ENCODE peak calls at places on chromosomes 5 and 9, in five cellular contexts. One of them, this sample, is unnamed.

GRCh38 chr9:127463891-127464290 is 12.6 kb downstream of the LRSAM1 start:
- DNase-seq in right atrium auricular region: peak; percentile 62
- DNase-seq in left lung: no peak
- DNase-seq in kidney: no peak
- DNase-seq in OCI-LY7: no peak
- DNase-seq in this sample: no peak

GRCh38 chr9:1929722-1930621 is 85.2 kb upstream of the SMARCA2 start:
- DNase-seq in OCI-LY7: no peak
- DNase-seq in right atrium auricular region: no peak
- DNase-seq in kidney: no peak
- DNase-seq in left lung: no peak
- DNase-seq in this sample: no peak

GRCh38 chr5:42721484-42721883 is 35.1 kb upstream of the CCDC152 start:
- DNase-seq in kidney: no peak
- DNase-seq in left lung: no peak
- DNase-seq in OCI-LY7: no peak
- DNase-seq in right atrium auricular region: no peak
- DNase-seq in this sample: no peak

GRCh38 chr5:143435207-143435657 is 31.7 kb upstream of the NR3C1 start:
- DNase-seq in right atrium auricular region: no peak
- DNase-seq in left lung: peak; percentile 45
- DNase-seq in OCI-LY7: peak; percentile 95
- DNase-seq in kidney: no peak
- DNase-seq in this sample: peak; percentile 13

GRCh38 chr5:172503925-172504730 is 49.8 kb upstream of the SH3PXD2B start:
- DNase-seq in OCI-LY7: no peak
- DNase-seq in left lung: peak; percentile 34
- DNase-seq in right atrium auricular region: peak; percentile 72
- DNase-seq in kidney: peak; percentile 58
- DNase-seq in this sample: no peak

GRCh38 chr5:72166070-72166979 is 59.0 kb downstream of the MAP1B start:
- DNase-seq in kidney: peak; percentile 86
- DNase-seq in OCI-LY7: no peak
- DNase-seq in right atrium auricular region: no peak
- DNase-seq in left lung: peak; percentile 38
- DNase-seq in this sample: no peak

GRCh38 chr9:123355761-123356520 is at the start of gene CRB2:
- DNase-seq in OCI-LY7: no peak
- DNase-seq in right atrium auricular region: no peak
- DNase-seq in kidney: no peak
- DNase-seq in left lung: no peak
- DNase-seq in this sample: no peak

GRCh38 chr9:35759795-35760194 is 5.7 kb upstream of the MSMP start:
- DNase-seq in right atrium auricular region: no peak
- DNase-seq in OCI-LY7: no peak
- DNase-seq in kidney: no peak
- DNase-seq in left lung: no peak
- DNase-seq in this sample: no peak

GRCh38 chr5:138504799-138505198 is 38.2 kb downstream of the ETF1 start:
- DNase-seq in left lung: no peak
- DNase-seq in OCI-LY7: no peak
- DNase-seq in kidney: no peak
- DNase-seq in right atrium auricular region: no peak
- DNase-seq in this sample: no peak

GRCh38 chr9:65410926-65411325 is 125.9 kb upstream of the FOXD4L5 start:
- DNase-seq in left lung: no peak
- DNase-seq in OCI-LY7: no peak
- DNase-seq in right atrium auricular region: no peak
- DNase-seq in kidney: peak; percentile 56
- DNase-seq in this sample: no peak
- H3K9me3 ChIP-seq in left lung: no peaks in the 10 kb centered on the region
- H3K9me3 ChIP-seq in OCI-LY7: no peaks in the 10 kb centered on the region
- H3K9me3 ChIP-seq in right atrium auricular region: no peaks in the 10 kb centered on the region
- H3K9me3 ChIP-seq in kidney: no peaks in the 10 kb centered on the region
- H3K9me3 ChIP-seq in this sample: no peaks in the 10 kb centered on the region

GRCh38 chr5:3036041-3036440 is 284.6 kb upstream of the IRX2 start:
- DNase-seq in left lung: no peak
- DNase-seq in kidney: no peak
- DNase-seq in right atrium auricular region: peak; percentile 40
- DNase-seq in OCI-LY7: no peak
- DNase-seq in this sample: no peak
- H3K9me3 ChIP-seq in left lung: no peaks in the 10 kb centered on the region
- H3K9me3 ChIP-seq in kidney: no peaks in the 10 kb centered on the region
- H3K9me3 ChIP-seq in right atrium auricular region: no peaks in the 10 kb centered on the region
- H3K9me3 ChIP-seq in OCI-LY7: no peaks in the 10 kb centered on the region
- H3K9me3 ChIP-seq in this sample: no peaks in the 10 kb centered on the region

GRCh38 chr5:145375521-145375920 is 459.6 kb downstream of the PRELID2 start:
- DNase-seq in left lung: no peak
- DNase-seq in OCI-LY7: no peak
- DNase-seq in right atrium auricular region: no peak
- DNase-seq in kidney: no peak
- DNase-seq in this sample: no peak
- H3K9me3 ChIP-seq in left lung: no peaks in the 10 kb centered on the region
- H3K9me3 ChIP-seq in OCI-LY7: no peaks in the 10 kb centered on the region
- H3K9me3 ChIP-seq in right atrium auricular region: peaks cover 6% of the 10 kb centered on the region
- H3K9me3 ChIP-seq in kidney: peaks cover 4% of the 10 kb centered on the region
- H3K9me3 ChIP-seq in this sample: no peaks in the 10 kb centered on the region

GRCh38 chr9:135126480-135127187 is 39.2 kb downstream of the OLFM1 start:
- DNase-seq in OCI-LY7: no peak
- DNase-seq in left lung: no peak
- DNase-seq in right atrium auricular region: no peak
- DNase-seq in kidney: no peak
- DNase-seq in this sample: no peak
- H3K9me3 ChIP-seq in OCI-LY7: no peaks in the 10 kb centered on the region
- H3K9me3 ChIP-seq in left lung: no peaks in the 10 kb centered on the region
- H3K9me3 ChIP-seq in right atrium auricular region: no peaks in the 10 kb centered on the region
- H3K9me3 ChIP-seq in kidney: no peaks in the 10 kb centered on the region
- H3K9me3 ChIP-seq in this sample: no peaks in the 10 kb centered on the region

GRCh38 chr5:150946351-150946905 is 41.6 kb upstream of the ZNF300 start:
- DNase-seq in OCI-LY7: no peak
- DNase-seq in right atrium auricular region: peak; percentile 82
- DNase-seq in left lung: peak; percentile 77
- DNase-seq in kidney: peak; percentile 93
- DNase-seq in this sample: no peak
- H3K9me3 ChIP-seq in OCI-LY7: peaks cover 12% of the 10 kb centered on the region
- H3K9me3 ChIP-seq in right atrium auricular region: peaks cover 18% of the 10 kb centered on the region
- H3K9me3 ChIP-seq in left lung: no peaks in the 10 kb centered on the region
- H3K9me3 ChIP-seq in kidney: peaks cover 25% of the 10 kb centered on the region
- H3K9me3 ChIP-seq in this sample: peaks cover 19% of the 10 kb centered on the region

GRCh38 chr5:55993628-55994501 is 898 bp downstream of the IL6ST start:
- DNase-seq in right atrium auricular region: no peak
- DNase-seq in kidney: no peak
- DNase-seq in OCI-LY7: peak; percentile 35
- DNase-seq in left lung: no peak
- DNase-seq in this sample: no peak

GRCh38 chr5:55989860-55990259 is 4.9 kb downstream of the IL6ST start:
- DNase-seq in OCI-LY7: no peak
- DNase-seq in left lung: no peak
- DNase-seq in kidney: no peak
- DNase-seq in right atrium auricular region: no peak
- DNase-seq in this sample: no peak

GRCh38 chr5:55993013-55993412 is 1.8 kb downstream of the IL6ST start:
- DNase-seq in kidney: no peak
- DNase-seq in left lung: no peak
- DNase-seq in right atrium auricular region: no peak
- DNase-seq in OCI-LY7: no peak
- DNase-seq in this sample: no peak

GRCh38 chr5:55994502-55994997 is at the start of gene IL6ST:
- DNase-seq in right atrium auricular region: peak; percentile 75
- DNase-seq in kidney: no peak
- DNase-seq in OCI-LY7: no peak
- DNase-seq in left lung: peak; percentile 76
- DNase-seq in this sample: peak; percentile 39

GRCh38 chr5:55991768-55992486 is 2.8 kb downstream of the IL6ST start:
- DNase-seq in OCI-LY7: no peak
- DNase-seq in left lung: no peak
- DNase-seq in kidney: no peak
- DNase-seq in right atrium auricular region: no peak
- DNase-seq in this sample: no peak
- H3K9me3 ChIP-seq in OCI-LY7: no peaks in the 10 kb centered on the region
- H3K9me3 ChIP-seq in left lung: no peaks in the 10 kb centered on the region
- H3K9me3 ChIP-seq in kidney: no peaks in the 10 kb centered on the region
- H3K9me3 ChIP-seq in right atrium auricular region: no peaks in the 10 kb centered on the region
- H3K9me3 ChIP-seq in this sample: no peaks in the 10 kb centered on the region

GRCh38 chr5:166257656-166258055 is 2033.8 kb upstream of the WWC1 start:
- DNase-seq in kidney: no peak
- DNase-seq in OCI-LY7: no peak
- DNase-seq in left lung: no peak
- DNase-seq in right atrium auricular region: no peak
- DNase-seq in this sample: no peak

GRCh38 chr5:166267907-166268306 is 2023.5 kb upstream of the WWC1 start:
- DNase-seq in left lung: no peak
- DNase-seq in OCI-LY7: no peak
- DNase-seq in kidney: no peak
- DNase-seq in right atrium auricular region: no peak
- DNase-seq in this sample: no peak

DNA sequence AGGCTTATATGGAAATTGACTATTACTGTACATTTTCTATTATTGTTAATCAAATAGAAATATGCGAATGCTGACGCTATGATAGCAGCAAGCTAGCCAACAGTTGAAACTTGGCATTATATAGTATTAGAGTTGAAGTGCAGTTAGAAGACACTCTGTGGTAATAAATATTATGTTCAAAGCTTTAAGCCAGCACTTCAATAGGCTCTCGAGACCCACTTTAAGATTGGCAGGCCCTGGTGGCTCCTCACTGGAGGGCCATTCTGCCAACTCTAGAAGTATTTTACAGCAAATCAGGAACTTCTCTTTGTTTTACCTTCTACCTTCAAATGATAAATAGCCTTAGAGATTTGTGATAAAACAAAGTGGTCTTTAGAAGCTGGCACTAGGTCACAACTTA is 2029.0 kb upstream of the WWC1 start:
- DNase-seq in OCI-LY7: no peak
- DNase-seq in kidney: no peak
- DNase-seq in left lung: peak; percentile 40
- DNase-seq in right atrium auricular region: no peak
- DNase-seq in this sample: no peak
- H3K9me3 ChIP-seq in OCI-LY7: no peaks in the 10 kb centered on the region
- H3K9me3 ChIP-seq in kidney: no peaks in the 10 kb centered on the region
- H3K9me3 ChIP-seq in left lung: no peaks in the 10 kb centered on the region
- H3K9me3 ChIP-seq in right atrium auricular region: no peaks in the 10 kb centered on the region
- H3K9me3 ChIP-seq in this sample: no peaks in the 10 kb centered on the region

DNA sequence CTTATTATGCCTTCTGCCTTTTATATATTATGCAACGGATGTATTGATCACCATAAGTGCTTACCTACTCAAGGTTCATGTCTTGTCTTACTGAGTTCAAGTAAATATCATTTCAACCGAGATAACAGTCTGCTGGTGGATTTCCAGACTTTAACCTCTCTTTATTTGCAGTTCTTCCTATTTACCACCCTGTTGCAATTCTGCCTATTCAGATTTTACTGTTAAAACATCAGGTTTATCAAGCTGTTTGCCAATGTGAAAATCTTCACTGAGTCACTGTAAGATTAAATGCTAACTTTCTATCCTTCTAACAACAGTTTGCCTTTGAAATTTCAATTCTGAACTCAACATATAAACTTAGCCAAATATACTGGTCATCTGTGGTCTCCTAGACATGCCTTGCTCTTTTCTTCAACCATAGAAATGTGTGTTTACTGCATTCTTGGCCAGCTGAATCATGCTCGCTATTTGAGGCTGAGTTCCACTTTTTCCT is 471.7 kb upstream of the RORB start:
- DNase-seq in right atrium auricular region: no peak
- DNase-seq in OCI-LY7: no peak
- DNase-seq in left lung: no peak
- DNase-seq in kidney: no peak
- DNase-seq in this sample: no peak
- H3K9me3 ChIP-seq in right atrium auricular region: no peaks in the 10 kb centered on the region
- H3K9me3 ChIP-seq in OCI-LY7: no peaks in the 10 kb centered on the region
- H3K9me3 ChIP-seq in left lung: no peaks in the 10 kb centered on the region
- H3K9me3 ChIP-seq in kidney: no peaks in the 10 kb centered on the region
- H3K9me3 ChIP-seq in this sample: no peaks in the 10 kb centered on the region

DNA sequence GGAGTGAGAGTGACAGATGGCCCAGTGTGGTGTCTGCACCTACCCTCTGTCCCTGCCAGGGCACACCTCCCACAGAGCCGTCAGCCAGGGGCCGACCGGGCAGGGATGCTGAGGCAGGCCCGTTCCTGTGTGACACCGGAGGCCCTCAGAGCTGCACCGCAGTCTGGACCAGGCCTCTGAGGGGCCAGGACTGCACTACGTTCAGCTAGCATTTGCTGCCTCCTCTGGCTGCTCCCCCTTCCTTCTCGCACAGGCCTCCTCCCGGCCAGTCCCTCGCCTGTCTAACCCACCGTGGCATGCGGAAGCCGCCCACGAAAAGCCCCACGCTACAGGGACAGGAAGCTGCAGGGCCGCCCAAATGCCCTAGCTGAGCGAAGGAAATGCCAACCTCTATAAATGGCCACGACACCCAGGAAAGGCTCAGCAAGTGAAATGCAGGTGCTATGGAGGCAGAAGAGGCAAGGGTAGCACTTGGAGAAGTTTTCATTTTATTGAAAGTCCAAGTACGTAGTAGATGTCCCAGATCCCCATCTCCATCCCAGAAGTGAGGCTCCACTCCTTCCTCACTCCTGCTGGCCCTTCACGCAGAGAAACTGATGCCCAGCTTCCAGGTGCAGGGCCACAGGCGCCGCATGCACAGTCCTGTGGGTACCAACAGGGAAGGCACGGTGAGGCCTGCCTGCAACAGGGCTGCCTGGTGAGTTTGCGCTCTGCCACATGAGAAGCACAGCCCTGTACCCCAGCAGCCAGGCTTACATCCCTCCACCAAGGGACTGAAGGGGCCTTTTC is 38.7 kb downstream of the MAPK9 start:
- DNase-seq in left lung: no peak
- DNase-seq in right atrium auricular region: no peak
- DNase-seq in OCI-LY7: no peak
- DNase-seq in kidney: peak; percentile 59
- DNase-seq in this sample: no peak
- H3K9me3 ChIP-seq in left lung: peaks cover 9% of the 10 kb centered on the region
- H3K9me3 ChIP-seq in right atrium auricular region: peaks cover 49% of the 10 kb centered on the region
- H3K9me3 ChIP-seq in OCI-LY7: peaks cover 48% of the 10 kb centered on the region
- H3K9me3 ChIP-seq in kidney: peaks cover 44% of the 10 kb centered on the region
- H3K9me3 ChIP-seq in this sample: peaks cover 16% of the 10 kb centered on the region

This sample was measured in T-helper 17 cell.